ENCODE peak calls at places on chromosomes 4 and X, in seven cellular contexts. O is stimulated activated CD8-positive, alpha-beta memory T cell treated with anti-CD3 and anti-CD28 coated beads, Interleukin-7, amount 100 ng/mL, for 24 hours; Y is fibroblast of villous mesenchyme; F is amniotic epithelial cell; J is H7; B is cardiac muscle cell; X is activated CD4-positive, alpha-beta T cell treated with anti-CD3 and anti-CD28 coated beads for 24 hours. V is an unnamed sample.

GRCh38 chrX:134406977-134407376 is 53.0 kb upstream of the HPRT1 start:
- DNase-seq in O (no peak), Y (no peak), F (no peak), J (no peak), B (no peak), X (no peak), V (no peak)

GRCh38 chrX:25158635-25159034 is 142.9 kb upstream of the ARX start:
- DNase-seq in O (no peak), Y (no peak), F (no peak), J (no peak), B (no peak), X (no peak), V (no peak)

GRCh38 chrX:57771689-57772088 is 91.6 kb upstream of the NLRP2B start:
- DNase-seq in O (no peak), Y (no peak), F (no peak), J (no peak), B (no peak), X (no peak), V (no peak)

GRCh38 chrX:13498220-13498619 is 71.2 kb upstream of the EGFL6 start:
- DNase-seq in O (no peak), Y (no peak), F (no peak), J (no peak), B (no peak), X (no peak), V (no peak)

GRCh38 chrX:150364347-150365050 is 1.4 kb downstream of the MAMLD1 start:
- DNase-seq in O (no peak), Y (no peak), F (no peak), J (peak; percentile 66), B (peak; percentile 19), X (no peak), V (peak; percentile 19)

GRCh38 chrX:2635366-2635765 is 55.7 kb upstream of the CD99 start:
- DNase-seq in O (no peak), Y (peak; percentile 48), F (no peak), J (no peak), B (no peak), X (no peak), V (no peak)

GRCh38 chrX:151723156-151723760 is 7.4 kb downstream of the FATE1 start:
- DNase-seq in O (no peak), Y (no peak), F (no peak), J (peak; percentile 36), B (no peak), X (no peak), V (no peak)

GRCh38 chr4:608236-608635 is 17.1 kb upstream of the PDE6B start:
- DNase-seq in O (no peak), Y (no peak), F (no peak), J (peak; percentile 62), B (no peak), X (no peak), V (no peak)

GRCh38 chrX:16851421-16851820 is 18.7 kb downstream of the RBBP7 start:
- DNase-seq in O (no peak), Y (peak; percentile 52), F (peak; percentile 48), J (no peak), B (no peak), X (no peak), V (no peak)

GRCh38 chrX:41661366-41662095 is 27.2 kb upstream of the GPR34 start:
- DNase-seq in O (no peak), Y (peak; percentile 20), F (peak; percentile 84), J (no peak), B (peak; percentile 26), X (no peak), V (no peak)

GRCh38 chrX:68833855-68834331 is 5.1 kb downstream of the EFNB1 start:
- DNase-seq in O (no peak), Y (no peak), F (no peak), J (peak; percentile 18), B (no peak), X (no peak), V (no peak)

GRCh38 chrX:2691543-2692220 is 587 bp downstream of the CD99 start:
- DNase-seq in O (no peak), Y (peak; percentile 58), F (peak; percentile 44), J (peak; percentile 69), B (peak; percentile 62), X (no peak), V (peak; percentile 74)

GRCh38 chr4:27429260-27429970 is 568.8 kb downstream of the STIM2 start:
- DNase-seq in O (no peak), Y (peak; percentile 16), F (peak; percentile 1), J (no peak), B (peak; percentile 22), X (no peak), V (peak; percentile 33)

GRCh38 chrX:154355094-154355775 is 19.2 kb downstream of the FLNA start:
- DNase-seq in O (no peak), Y (no peak), F (no peak), J (no peak), B (no peak), X (no peak), V (no peak)

GRCh38 chrX:109719262-109719661 is 13.8 kb downstream of the ACSL4 start:
- DNase-seq in O (no peak), Y (no peak), F (no peak), J (peak; percentile 18), B (no peak), X (no peak), V (no peak)

GRCh38 chr4:76309939-76310549 is 3.5 kb downstream of the STBD1 start:
- DNase-seq in O (no peak), Y (no peak), F (no peak), J (no peak), B (no peak), X (no peak), V (no peak)

GRCh38 chr4:151022586-151022985 is 7.5 kb upstream of the LRBA start:
- DNase-seq in O (no peak), Y (no peak), F (no peak), J (no peak), B (no peak), X (no peak), V (no peak)

GRCh38 chrX:150543230-150544155 is 24.9 kb upstream of the MTM1 start:
- DNase-seq in O (no peak), Y (no peak), F (no peak), J (no peak), B (no peak), X (no peak), V (no peak)

GRCh38 chr4:40576651-40577480 is 52.8 kb downstream of the RBM47 start:
- DNase-seq in O (no peak), Y (peak; percentile 75), F (peak; percentile 95), J (no peak), B (peak; percentile 96), X (no peak), V (peak; percentile 57)

GRCh38 chrX:9566150-9566621 is 101.3 kb downstream of the TBL1X start:
- DNase-seq in O (no peak), Y (peak; percentile 81), F (peak; percentile 87), J (no peak), B (peak; percentile 82), X (no peak), V (peak; percentile 16)

GRCh38 chr4:126916626-126917140 is 716.1 kb upstream of the INTU start:
- DNase-seq in O (no peak), Y (peak; percentile 55), F (no peak), J (no peak), B (peak; percentile 78), X (no peak), V (no peak)

GRCh38 chrX:20968996-20969395 is 405.2 kb upstream of the CNKSR2 start:
- DNase-seq in O (no peak), Y (peak; percentile 23), F (peak; percentile 82), J (no peak), B (peak; percentile 25), X (no peak), V (no peak)

GRCh38 chr4:40562208-40562607 is 67.5 kb downstream of the RBM47 start:
- DNase-seq in O (no peak), Y (no peak), F (no peak), J (no peak), B (no peak), X (no peak), V (no peak)

GRCh38 chrX:116272328-116272727 is 101.8 kb downstream of the AGTR2 start:
- DNase-seq in O (no peak), Y (peak; percentile 87), F (peak; percentile 93), J (no peak), B (peak; percentile 94), X (no peak), V (no peak)

GRCh38 chr4:140116442-140117104 is 37.4 kb downstream of the MAML3 start:
- DNase-seq in O (no peak), Y (no peak), F (no peak), J (no peak), B (no peak), X (no peak), V (no peak)

GRCh38 chr4:158682071-158682470 is 10.0 kb downstream of the ETFDH start:
- DNase-seq in O (no peak), Y (no peak), F (no peak), J (no peak), B (no peak), X (no peak), V (no peak)

GRCh38 chrX:135513140-135513535 is 7.3 kb upstream of the INTS6L start:
- DNase-seq in O (no peak), Y (no peak), F (no peak), J (no peak), B (no peak), X (no peak), V (no peak)

GRCh38 chr4:83252782-83253405 is 31.7 kb downstream of the COQ2 start:
- DNase-seq in O (peak; percentile 29), Y (peak; percentile 71), F (peak; percentile 65), J (peak; percentile 69), B (peak; percentile 86), X (peak; percentile 49), V (peak; percentile 58)

GRCh38 chrX:24494544-24495113 is 29.5 kb downstream of the PDK3 start:
- DNase-seq in O (no peak), Y (peak; percentile 88), F (peak; percentile 88), J (no peak), B (peak; percentile 84), X (no peak), V (peak; percentile 30)

GRCh38 chr4:55173580-55173979 is 48.2 kb upstream of the KDR start:
- DNase-seq in O (no peak), Y (peak; percentile 49), F (peak; percentile 79), J (no peak), B (peak; percentile 71), X (no peak), V (no peak)

GRCh38 chr4:52751349-52751911 is at the start of gene ERVMER34-1:
- DNase-seq in O (no peak), Y (peak; percentile 36), F (peak; percentile 40), J (peak; percentile 91), B (peak; percentile 48), X (no peak), V (peak; percentile 56)

GRCh38 chr4:1278336-1278670 is 11.4 kb upstream of the MAEA start:
- DNase-seq in O (no peak), Y (no peak), F (peak; percentile 14), J (no peak), B (no peak), X (no peak), V (no peak)

GRCh38 chr4:153529646-153530045 is 63.5 kb downstream of the TMEM131L start:
- DNase-seq in O (no peak), Y (peak; percentile 89), F (peak; percentile 83), J (no peak), B (peak; percentile 66), X (no peak), V (no peak)

GRCh38 chr4:141768954-141769353 is 132.6 kb downstream of the IL15 start:
- DNase-seq in O (no peak), Y (peak; percentile 55), F (peak; percentile 23), J (no peak), B (peak; percentile 46), X (no peak), V (no peak)

GRCh38 chr4:119646347-119647071 is 17.9 kb upstream of the PDE5A start:
- DNase-seq in O (no peak), Y (no peak), F (no peak), J (no peak), B (peak; percentile 59), X (no peak), V (peak; percentile 49)

GRCh38 chr4:177480796-177481195 is 38.6 kb upstream of the AGA start:
- DNase-seq in O (no peak), Y (peak; percentile 86), F (peak; percentile 98), J (no peak), B (peak; percentile 58), X (no peak), V (no peak)